ENCODE peak calls at places on chromosome 10, in seven cellular contexts. One of them, this sample, is unnamed.

GRCh38 chr10:9243861-9244515 is 1189.5 kb downstream of the GATA3 start:
- DNase-seq in mammary epithelial cell: no peak
- DNase-seq in fibroblast of lung: no peak
- DNase-seq in HFF-Myc: no peak
- DNase-seq in OCI-LY7: no peak
- DNase-seq in mucosa of descending colon: no peak
- DNase-seq in GM23248: no peak
- DNase-seq in this sample: no peak

GRCh38 chr10:51145388-51145787 is 71.1 kb downstream of the PRKG1 start:
- DNase-seq in HFF-Myc: no peak
- DNase-seq in GM23248: no peak
- DNase-seq in mammary epithelial cell: no peak
- DNase-seq in OCI-LY7: no peak
- DNase-seq in fibroblast of lung: no peak
- DNase-seq in mucosa of descending colon: no peak
- DNase-seq in this sample: no peak

GRCh38 chr10:99292159-99292558 is 37.0 kb upstream of the CNNM1 start:
- DNase-seq in fibroblast of lung: peak
- DNase-seq in OCI-LY7: no peak
- DNase-seq in GM23248: peak
- DNase-seq in HFF-Myc: peak
- DNase-seq in mammary epithelial cell: peak
- DNase-seq in mucosa of descending colon: no peak
- DNase-seq in this sample: no peak

GRCh38 chr10:44647877-44648542 is 263.1 kb upstream of the CXCL12 start:
- DNase-seq in HFF-Myc: peak
- DNase-seq in GM23248: peak
- DNase-seq in mucosa of descending colon: peak
- DNase-seq in OCI-LY7: no peak
- DNase-seq in fibroblast of lung: peak
- DNase-seq in mammary epithelial cell: peak
- DNase-seq in this sample: no peak

GRCh38 chr10:74081192-74081803 is 69.3 kb downstream of the AP3M1 start:
- DNase-seq in GM23248: peak
- DNase-seq in HFF-Myc: no peak
- DNase-seq in fibroblast of lung: peak
- DNase-seq in mammary epithelial cell: peak
- DNase-seq in OCI-LY7: peak
- DNase-seq in mucosa of descending colon: peak
- DNase-seq in this sample: no peak

GRCh38 chr10:68327889-68328786 is 3.7 kb upstream of the HNRNPH3 start:
- DNase-seq in OCI-LY7: peak
- DNase-seq in HFF-Myc: no peak
- DNase-seq in GM23248: peak
- DNase-seq in fibroblast of lung: peak
- DNase-seq in mucosa of descending colon: no peak
- DNase-seq in mammary epithelial cell: peak
- DNase-seq in this sample: no peak

GRCh38 chr10:114504769-114505579 is 100.7 kb upstream of the AFAP1L2 start:
- DNase-seq in OCI-LY7: no peak
- DNase-seq in GM23248: peak
- DNase-seq in fibroblast of lung: peak
- DNase-seq in HFF-Myc: peak
- DNase-seq in mucosa of descending colon: no peak
- DNase-seq in mammary epithelial cell: peak
- DNase-seq in this sample: no peak

GRCh38 chr10:132297521-132297920 is 10.2 kb downstream of the STK32C start:
- DNase-seq in HFF-Myc: no peak
- DNase-seq in fibroblast of lung: no peak
- DNase-seq in mammary epithelial cell: no peak
- DNase-seq in OCI-LY7: peak
- DNase-seq in mucosa of descending colon: no peak
- DNase-seq in GM23248: no peak
- DNase-seq in this sample: peak

GRCh38 chr10:42981358-42982236 is 95.3 kb upstream of the RET start:
- DNase-seq in fibroblast of lung: no peak
- DNase-seq in mucosa of descending colon: no peak
- DNase-seq in mammary epithelial cell: no peak
- DNase-seq in GM23248: no peak
- DNase-seq in OCI-LY7: no peak
- DNase-seq in HFF-Myc: no peak
- DNase-seq in this sample: peak

GRCh38 chr10:75243426-75243825 is 7.7 kb upstream of the COMTD1 start:
- DNase-seq in GM23248: no peak
- DNase-seq in HFF-Myc: no peak
- DNase-seq in mammary epithelial cell: no peak
- DNase-seq in mucosa of descending colon: peak
- DNase-seq in OCI-LY7: no peak
- DNase-seq in fibroblast of lung: no peak
- DNase-seq in this sample: no peak

GRCh38 chr10:93568105-93568390 is 1.6 kb downstream of the FFAR4 start:
- DNase-seq in mammary epithelial cell: no peak
- DNase-seq in fibroblast of lung: no peak
- DNase-seq in OCI-LY7: no peak
- DNase-seq in HFF-Myc: no peak
- DNase-seq in mucosa of descending colon: no peak
- DNase-seq in GM23248: peak
- DNase-seq in this sample: no peak

GRCh38 chr10:93570383-93570782 is 3.9 kb downstream of the FFAR4 start:
- DNase-seq in GM23248: no peak
- DNase-seq in mammary epithelial cell: no peak
- DNase-seq in OCI-LY7: no peak
- DNase-seq in mucosa of descending colon: no peak
- DNase-seq in HFF-Myc: no peak
- DNase-seq in fibroblast of lung: no peak
- DNase-seq in this sample: no peak

GRCh38 chr10:93565421-93565820 is 1.0 kb upstream of the FFAR4 start:
- DNase-seq in mucosa of descending colon: no peak
- DNase-seq in fibroblast of lung: no peak
- DNase-seq in GM23248: no peak
- DNase-seq in HFF-Myc: no peak
- DNase-seq in mammary epithelial cell: no peak
- DNase-seq in OCI-LY7: no peak
- DNase-seq in this sample: peak

GRCh38 chr10:93567277-93568104 is 1.0 kb downstream of the FFAR4 start:
- DNase-seq in OCI-LY7: no peak
- DNase-seq in mammary epithelial cell: no peak
- DNase-seq in mucosa of descending colon: no peak
- DNase-seq in fibroblast of lung: no peak
- DNase-seq in GM23248: no peak
- DNase-seq in HFF-Myc: no peak
- DNase-seq in this sample: no peak

DNA sequence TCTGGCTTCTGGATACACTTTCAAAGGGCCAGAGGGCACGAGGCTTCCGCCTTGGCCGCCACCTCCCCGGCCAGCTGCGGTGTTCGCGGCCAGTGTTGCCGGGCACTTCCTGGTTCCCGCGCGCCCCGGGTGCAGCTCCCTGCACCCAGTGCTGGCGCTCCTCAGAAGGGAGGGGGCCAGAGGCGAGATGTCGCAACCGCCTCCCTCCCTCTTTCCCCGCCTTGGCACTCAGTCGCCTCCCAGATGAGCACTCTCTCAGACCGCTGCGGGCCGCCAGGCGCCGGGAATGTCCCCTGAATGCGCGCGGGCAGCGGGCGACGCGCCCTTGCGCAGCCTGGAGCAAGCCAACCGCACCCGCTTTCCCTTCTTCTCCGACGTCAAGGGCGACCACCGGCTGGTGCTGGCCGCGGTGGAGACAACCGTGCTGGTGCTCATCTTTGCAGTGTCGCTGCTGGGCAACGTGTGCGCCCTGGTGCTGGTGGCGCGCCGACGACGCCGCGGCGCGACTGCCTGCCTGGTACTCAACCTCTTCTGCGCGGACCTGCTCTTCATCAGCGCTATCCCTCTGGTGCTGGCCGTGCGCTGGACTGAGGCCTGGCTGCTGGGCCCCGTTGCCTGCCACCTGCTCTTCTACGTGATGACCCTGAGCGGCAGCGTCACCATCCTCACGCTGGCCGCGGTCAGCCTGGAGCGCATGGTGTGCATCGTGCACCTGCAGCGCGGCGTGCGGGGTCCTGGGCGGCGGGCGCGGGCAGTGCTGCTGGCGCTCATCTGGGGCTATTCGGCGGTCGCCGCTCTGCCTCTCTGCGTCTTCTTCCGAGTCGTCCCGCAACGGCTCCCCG is at the start of gene FFAR4:
- DNase-seq in HFF-Myc: no peak
- DNase-seq in OCI-LY7: no peak
- DNase-seq in mammary epithelial cell: peak
- DNase-seq in GM23248: peak
- DNase-seq in fibroblast of lung: no peak
- DNase-seq in mucosa of descending colon: peak
- DNase-seq in this sample: peak
- H3K4me3 ChIP-seq in HFF-Myc: no peak
- H3K4me3 ChIP-seq in OCI-LY7: no peak
- H3K4me3 ChIP-seq in mammary epithelial cell: no peak
- H3K4me3 ChIP-seq in GM23248: no peak
- H3K4me3 ChIP-seq in fibroblast of lung: no peak
- H3K4me3 ChIP-seq in mucosa of descending colon: peak
- H3K4me3 ChIP-seq in this sample: peak

GRCh38 chr10:29712108-29712507 is 77.3 kb upstream of the SVIL start:
- DNase-seq in mammary epithelial cell: no peak
- DNase-seq in OCI-LY7: no peak
- DNase-seq in fibroblast of lung: peak
- DNase-seq in GM23248: no peak
- DNase-seq in HFF-Myc: no peak
- DNase-seq in mucosa of descending colon: no peak
- DNase-seq in this sample: no peak

GRCh38 chr10:29709484-29710002 is 74.8 kb upstream of the SVIL start:
- DNase-seq in fibroblast of lung: no peak
- DNase-seq in GM23248: no peak
- DNase-seq in HFF-Myc: no peak
- DNase-seq in OCI-LY7: no peak
- DNase-seq in mucosa of descending colon: no peak
- DNase-seq in mammary epithelial cell: no peak
- DNase-seq in this sample: peak

GRCh38 chr10:29714096-29714874 is 79.5 kb upstream of the SVIL start:
- DNase-seq in fibroblast of lung: peak
- DNase-seq in mammary epithelial cell: peak
- DNase-seq in HFF-Myc: peak
- DNase-seq in mucosa of descending colon: no peak
- DNase-seq in OCI-LY7: no peak
- DNase-seq in GM23248: peak
- DNase-seq in this sample: no peak

GRCh38 chr10:29713450-29713849 is 78.7 kb upstream of the SVIL start:
- DNase-seq in mucosa of descending colon: no peak
- DNase-seq in fibroblast of lung: no peak
- DNase-seq in mammary epithelial cell: no peak
- DNase-seq in GM23248: no peak
- DNase-seq in OCI-LY7: no peak
- DNase-seq in HFF-Myc: no peak
- DNase-seq in this sample: no peak

GRCh38 chr10:29710128-29710527 is 75.4 kb upstream of the SVIL start:
- DNase-seq in HFF-Myc: no peak
- DNase-seq in fibroblast of lung: no peak
- DNase-seq in GM23248: no peak
- DNase-seq in mucosa of descending colon: peak
- DNase-seq in mammary epithelial cell: no peak
- DNase-seq in OCI-LY7: no peak
- DNase-seq in this sample: no peak
- H3K4me3 ChIP-seq in HFF-Myc: no peak
- H3K4me3 ChIP-seq in fibroblast of lung: no peak
- H3K4me3 ChIP-seq in GM23248: no peak
- H3K4me3 ChIP-seq in mucosa of descending colon: no peak
- H3K4me3 ChIP-seq in mammary epithelial cell: no peak
- H3K4me3 ChIP-seq in OCI-LY7: no peak
- H3K4me3 ChIP-seq in this sample: no peak

DNA sequence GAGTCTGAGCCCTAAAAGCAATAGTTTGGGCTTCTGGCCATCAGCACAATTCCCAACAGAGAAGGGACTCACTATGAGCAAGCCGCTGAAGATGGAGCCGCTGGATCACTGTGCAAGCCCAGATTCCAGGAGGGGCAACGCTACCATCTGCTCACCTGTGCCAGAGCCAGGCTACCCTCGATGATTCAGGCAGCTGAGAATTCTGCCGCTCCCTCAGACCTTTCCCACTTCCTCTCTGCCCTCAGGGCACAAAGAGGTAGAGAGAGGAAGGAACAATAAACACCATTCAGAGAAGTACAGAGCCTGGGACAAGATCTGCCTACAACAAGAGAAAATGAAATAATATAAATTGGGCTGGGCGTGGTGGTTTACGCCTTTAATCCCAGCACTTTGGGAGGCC is 98.1 kb downstream of the MYOF start:
- DNase-seq in HFF-Myc: no peak
- DNase-seq in mucosa of descending colon: no peak
- DNase-seq in GM23248: no peak
- DNase-seq in OCI-LY7: no peak
- DNase-seq in mammary epithelial cell: peak
- DNase-seq in fibroblast of lung: no peak
- DNase-seq in this sample: no peak
- H3K4me3 ChIP-seq in HFF-Myc: no peak
- H3K4me3 ChIP-seq in mucosa of descending colon: no peak
- H3K4me3 ChIP-seq in GM23248: no peak
- H3K4me3 ChIP-seq in OCI-LY7: no peak
- H3K4me3 ChIP-seq in mammary epithelial cell: no peak
- H3K4me3 ChIP-seq in fibroblast of lung: no peak
- H3K4me3 ChIP-seq in this sample: no peak

GRCh38 chr10:69466158-69466490 is 14.9 kb downstream of the TSPAN15 start:
- DNase-seq in GM23248: no peak
- DNase-seq in fibroblast of lung: no peak
- DNase-seq in HFF-Myc: no peak
- DNase-seq in mucosa of descending colon: no peak
- DNase-seq in OCI-LY7: no peak
- DNase-seq in mammary epithelial cell: no peak
- DNase-seq in this sample: no peak

GRCh38 chr10:69465457-69466157 is 14.3 kb downstream of the TSPAN15 start:
- DNase-seq in mucosa of descending colon: no peak
- DNase-seq in HFF-Myc: no peak
- DNase-seq in mammary epithelial cell: no peak
- DNase-seq in GM23248: no peak
- DNase-seq in fibroblast of lung: no peak
- DNase-seq in OCI-LY7: no peak
- DNase-seq in this sample: no peak

GRCh38 chr10:69463886-69464285 is 12.6 kb downstream of the TSPAN15 start:
- DNase-seq in fibroblast of lung: no peak
- DNase-seq in GM23248: no peak
- DNase-seq in HFF-Myc: no peak
- DNase-seq in mucosa of descending colon: no peak
- DNase-seq in mammary epithelial cell: no peak
- DNase-seq in OCI-LY7: no peak
- DNase-seq in this sample: no peak

GRCh38 chr10:69464801-69465401 is 13.6 kb downstream of the TSPAN15 start:
- DNase-seq in mucosa of descending colon: no peak
- DNase-seq in fibroblast of lung: no peak
- DNase-seq in OCI-LY7: no peak
- DNase-seq in HFF-Myc: no peak
- DNase-seq in mammary epithelial cell: no peak
- DNase-seq in GM23248: no peak
- DNase-seq in this sample: no peak

DNA sequence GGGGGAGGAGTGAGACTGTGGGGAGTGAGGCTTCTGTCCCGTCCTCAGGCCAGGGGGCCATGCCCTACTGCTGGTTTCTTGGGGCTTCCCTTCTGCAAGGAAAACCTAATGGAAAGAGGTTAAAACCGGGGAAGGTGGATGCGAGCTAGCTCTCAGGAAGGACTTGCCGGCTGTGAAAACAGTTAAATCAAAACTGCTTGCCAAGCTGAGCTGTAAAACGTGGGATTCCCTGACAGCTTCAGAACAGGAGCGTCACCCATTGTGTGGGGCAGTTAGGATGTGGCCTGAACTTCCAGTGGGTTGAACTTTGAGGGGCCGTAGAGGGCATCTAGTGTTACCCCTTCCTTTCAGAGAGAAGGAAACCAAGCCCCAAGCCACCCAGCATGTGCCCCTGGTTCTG is 13.1 kb downstream of the TSPAN15 start:
- DNase-seq in fibroblast of lung: no peak
- DNase-seq in mucosa of descending colon: no peak
- DNase-seq in HFF-Myc: no peak
- DNase-seq in OCI-LY7: no peak
- DNase-seq in GM23248: no peak
- DNase-seq in mammary epithelial cell: no peak
- DNase-seq in this sample: no peak
- H3K4me3 ChIP-seq in fibroblast of lung: no peak
- H3K4me3 ChIP-seq in mucosa of descending colon: no peak
- H3K4me3 ChIP-seq in HFF-Myc: no peak
- H3K4me3 ChIP-seq in OCI-LY7: no peak
- H3K4me3 ChIP-seq in GM23248: no peak
- H3K4me3 ChIP-seq in mammary epithelial cell: no peak
- H3K4me3 ChIP-seq in this sample: no peak